ENCODE peak calls at places on chromosomes 3 and 15, in eight cellular contexts. One of them, this sample, is unnamed.

GRCh38 chr15:94924971-94925593 is 693.7 kb downstream of the MCTP2 start:
- DNase-seq in colonic mucosa: no peak
- DNase-seq in PC-3: no peak
- DNase-seq in progenitor cell of endocrine pancreas: no peak
- DNase-seq in glutamatergic neuron: no peak
- DNase-seq in cardiac muscle cell: no peak
- DNase-seq in kidney: no peak
- DNase-seq in lower leg skin: no peak
- DNase-seq in this sample: no peak

GRCh38 chr15:31275331-31276262 is 51.0 kb upstream of the KLF13 start:
- DNase-seq in lower leg skin: peak; percentile 54
- DNase-seq in glutamatergic neuron: no peak
- DNase-seq in progenitor cell of endocrine pancreas: no peak
- DNase-seq in colonic mucosa: no peak
- DNase-seq in kidney: peak; percentile 46
- DNase-seq in PC-3: no peak
- DNase-seq in cardiac muscle cell: no peak
- DNase-seq in this sample: no peak

GRCh38 chr3:140902791-140903190 is 38.8 kb upstream of the SLC25A36 start:
- DNase-seq in PC-3: no peak
- DNase-seq in colonic mucosa: no peak
- DNase-seq in progenitor cell of endocrine pancreas: no peak
- DNase-seq in lower leg skin: no peak
- DNase-seq in cardiac muscle cell: no peak
- DNase-seq in kidney: no peak
- DNase-seq in glutamatergic neuron: no peak
- DNase-seq in this sample: no peak

GRCh38 chr3:72938471-72939265 is 50.8 kb downstream of the GXYLT2 start:
- DNase-seq in PC-3: peak; percentile 66
- DNase-seq in cardiac muscle cell: peak; percentile 50
- DNase-seq in progenitor cell of endocrine pancreas: no peak
- DNase-seq in lower leg skin: peak; percentile 85
- DNase-seq in colonic mucosa: peak; percentile 44
- DNase-seq in glutamatergic neuron: no peak
- DNase-seq in kidney: no peak
- DNase-seq in this sample: peak; percentile 12

GRCh38 chr3:171388537-171388936 is 71.7 kb downstream of the TNIK start:
- DNase-seq in lower leg skin: no peak
- DNase-seq in progenitor cell of endocrine pancreas: no peak
- DNase-seq in PC-3: no peak
- DNase-seq in glutamatergic neuron: no peak
- DNase-seq in kidney: no peak
- DNase-seq in colonic mucosa: no peak
- DNase-seq in cardiac muscle cell: no peak
- DNase-seq in this sample: no peak

GRCh38 chr15:68734352-68734751 is 86.3 kb downstream of the ANP32A start:
- DNase-seq in lower leg skin: no peak
- DNase-seq in kidney: no peak
- DNase-seq in PC-3: no peak
- DNase-seq in progenitor cell of endocrine pancreas: no peak
- DNase-seq in glutamatergic neuron: no peak
- DNase-seq in cardiac muscle cell: no peak
- DNase-seq in colonic mucosa: no peak
- DNase-seq in this sample: no peak

GRCh38 chr3:94875149-94875548 is 812.3 kb downstream of the NSUN3 start:
- DNase-seq in lower leg skin: no peak
- DNase-seq in glutamatergic neuron: no peak
- DNase-seq in cardiac muscle cell: no peak
- DNase-seq in colonic mucosa: no peak
- DNase-seq in PC-3: no peak
- DNase-seq in kidney: no peak
- DNase-seq in progenitor cell of endocrine pancreas: no peak
- DNase-seq in this sample: no peak

GRCh38 chr15:77096541-77096940 is 25.6 kb upstream of the TSPAN3 start:
- DNase-seq in kidney: no peak
- DNase-seq in lower leg skin: no peak
- DNase-seq in colonic mucosa: no peak
- DNase-seq in cardiac muscle cell: no peak
- DNase-seq in progenitor cell of endocrine pancreas: no peak
- DNase-seq in glutamatergic neuron: no peak
- DNase-seq in PC-3: no peak
- DNase-seq in this sample: no peak

GRCh38 chr3:73074681-73075305 is 13.3 kb downstream of the EBLN2 start:
- DNase-seq in PC-3: no peak
- DNase-seq in colonic mucosa: no peak
- DNase-seq in progenitor cell of endocrine pancreas: no peak
- DNase-seq in lower leg skin: no peak
- DNase-seq in cardiac muscle cell: no peak
- DNase-seq in kidney: no peak
- DNase-seq in glutamatergic neuron: no peak
- DNase-seq in this sample: no peak

GRCh38 chr3:186626254-186626847 is 13.5 kb downstream of the AHSG start:
- DNase-seq in colonic mucosa: no peak
- DNase-seq in lower leg skin: no peak
- DNase-seq in cardiac muscle cell: no peak
- DNase-seq in PC-3: no peak
- DNase-seq in kidney: no peak
- DNase-seq in glutamatergic neuron: no peak
- DNase-seq in progenitor cell of endocrine pancreas: no peak
- DNase-seq in this sample: no peak

GRCh38 chr3:194333212-194333980 is 17.7 kb downstream of the CPN2 start:
- DNase-seq in PC-3: peak; percentile 95
- DNase-seq in lower leg skin: peak; percentile 97
- DNase-seq in colonic mucosa: peak; percentile 93
- DNase-seq in glutamatergic neuron: peak; percentile 95
- DNase-seq in kidney: peak; percentile 94
- DNase-seq in progenitor cell of endocrine pancreas: peak; percentile 94
- DNase-seq in cardiac muscle cell: peak; percentile 90
- DNase-seq in this sample: peak; percentile 98

GRCh38 chr15:75371901-75372688 is 3.7 kb upstream of the MAN2C1 start:
- DNase-seq in progenitor cell of endocrine pancreas: no peak
- DNase-seq in cardiac muscle cell: no peak
- DNase-seq in glutamatergic neuron: no peak
- DNase-seq in kidney: no peak
- DNase-seq in PC-3: no peak
- DNase-seq in colonic mucosa: no peak
- DNase-seq in lower leg skin: no peak
- DNase-seq in this sample: no peak

GRCh38 chr3:17432237-17432636 is 310.2 kb downstream of the TBC1D5 start:
- DNase-seq in kidney: no peak
- DNase-seq in lower leg skin: no peak
- DNase-seq in glutamatergic neuron: no peak
- DNase-seq in colonic mucosa: no peak
- DNase-seq in PC-3: peak; percentile 36
- DNase-seq in cardiac muscle cell: no peak
- DNase-seq in progenitor cell of endocrine pancreas: no peak
- DNase-seq in this sample: no peak

GRCh38 chr3:40130721-40131120 is 178.8 kb upstream of the EIF1B start:
- DNase-seq in cardiac muscle cell: no peak
- DNase-seq in lower leg skin: no peak
- DNase-seq in glutamatergic neuron: no peak
- DNase-seq in progenitor cell of endocrine pancreas: no peak
- DNase-seq in colonic mucosa: no peak
- DNase-seq in PC-3: no peak
- DNase-seq in kidney: no peak
- DNase-seq in this sample: no peak

DNA sequence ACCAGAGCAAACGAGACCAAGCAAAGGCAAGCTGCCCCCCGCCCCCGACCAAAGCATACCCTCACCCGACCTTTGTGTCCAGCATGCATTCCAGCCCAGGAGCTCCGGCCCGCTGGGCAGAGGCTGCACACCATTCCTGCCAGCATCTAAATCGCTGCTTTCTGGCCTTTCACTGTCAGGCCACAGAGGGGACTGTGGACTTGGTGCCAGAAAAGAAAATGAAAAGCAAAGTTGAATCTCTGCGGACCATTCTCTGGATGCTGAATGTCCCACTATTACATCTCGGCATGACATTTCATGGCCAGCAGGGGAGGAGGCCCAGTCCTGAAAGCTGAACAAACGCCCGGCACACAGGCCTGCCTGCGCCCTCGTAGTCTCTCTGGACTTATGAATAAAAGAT is 13.0 kb downstream of the IL17RD start:
- DNase-seq in lower leg skin: peak; percentile 70
- DNase-seq in kidney: no peak
- DNase-seq in cardiac muscle cell: peak; percentile 25
- DNase-seq in colonic mucosa: no peak
- DNase-seq in glutamatergic neuron: peak; percentile 47
- DNase-seq in progenitor cell of endocrine pancreas: no peak
- DNase-seq in PC-3: no peak
- DNase-seq in this sample: peak; percentile 55
- TF ChIP-seq CTCF in lower leg skin: no peak
- TF ChIP-seq CTCF in kidney: no peak
- TF ChIP-seq CTCF in cardiac muscle cell: peak; percentile 22
- TF ChIP-seq CTCF in colonic mucosa: no peak
- TF ChIP-seq CTCF in glutamatergic neuron: no peak
- TF ChIP-seq CTCF in progenitor cell of endocrine pancreas: peak; percentile 32
- TF ChIP-seq CTCF in PC-3: no peak
- TF ChIP-seq CTCF in this sample: no peak

GRCh38 chr3:71879089-71879488 is 94.1 kb upstream of the PROK2 start:
- DNase-seq in PC-3: no peak
- DNase-seq in colonic mucosa: no peak
- DNase-seq in lower leg skin: peak; percentile 15
- DNase-seq in progenitor cell of endocrine pancreas: no peak
- DNase-seq in kidney: no peak
- DNase-seq in cardiac muscle cell: no peak
- DNase-seq in glutamatergic neuron: no peak
- DNase-seq in this sample: no peak
- TF ChIP-seq CTCF in PC-3: peak; percentile 20
- TF ChIP-seq CTCF in colonic mucosa: no peak
- TF ChIP-seq CTCF in lower leg skin: no peak
- TF ChIP-seq CTCF in progenitor cell of endocrine pancreas: no peak
- TF ChIP-seq CTCF in kidney: no peak
- TF ChIP-seq CTCF in cardiac muscle cell: no peak
- TF ChIP-seq CTCF in glutamatergic neuron: no peak
- TF ChIP-seq CTCF in this sample: no peak

GRCh38 chr3:142213298-142213697 is 12.1 kb downstream of the GK5 start:
- DNase-seq in cardiac muscle cell: no peak
- DNase-seq in colonic mucosa: no peak
- DNase-seq in PC-3: no peak
- DNase-seq in progenitor cell of endocrine pancreas: no peak
- DNase-seq in glutamatergic neuron: no peak
- DNase-seq in lower leg skin: no peak
- DNase-seq in kidney: no peak
- DNase-seq in this sample: no peak

GRCh38 chr3:142210144-142210543 is 15.2 kb downstream of the GK5 start:
- DNase-seq in glutamatergic neuron: peak; percentile 64
- DNase-seq in colonic mucosa: no peak
- DNase-seq in progenitor cell of endocrine pancreas: no peak
- DNase-seq in cardiac muscle cell: no peak
- DNase-seq in kidney: no peak
- DNase-seq in lower leg skin: no peak
- DNase-seq in PC-3: no peak
- DNase-seq in this sample: no peak

GRCh38 chr3:142210608-142211007 is 14.8 kb downstream of the GK5 start:
- DNase-seq in kidney: no peak
- DNase-seq in lower leg skin: no peak
- DNase-seq in PC-3: no peak
- DNase-seq in colonic mucosa: no peak
- DNase-seq in cardiac muscle cell: no peak
- DNase-seq in glutamatergic neuron: no peak
- DNase-seq in progenitor cell of endocrine pancreas: no peak
- DNase-seq in this sample: no peak

GRCh38 chr3:142209655-142210054 is 15.7 kb downstream of the GK5 start:
- DNase-seq in progenitor cell of endocrine pancreas: no peak
- DNase-seq in colonic mucosa: peak; percentile 54
- DNase-seq in glutamatergic neuron: no peak
- DNase-seq in PC-3: peak; percentile 17
- DNase-seq in cardiac muscle cell: no peak
- DNase-seq in kidney: no peak
- DNase-seq in lower leg skin: no peak
- DNase-seq in this sample: no peak

DNA sequence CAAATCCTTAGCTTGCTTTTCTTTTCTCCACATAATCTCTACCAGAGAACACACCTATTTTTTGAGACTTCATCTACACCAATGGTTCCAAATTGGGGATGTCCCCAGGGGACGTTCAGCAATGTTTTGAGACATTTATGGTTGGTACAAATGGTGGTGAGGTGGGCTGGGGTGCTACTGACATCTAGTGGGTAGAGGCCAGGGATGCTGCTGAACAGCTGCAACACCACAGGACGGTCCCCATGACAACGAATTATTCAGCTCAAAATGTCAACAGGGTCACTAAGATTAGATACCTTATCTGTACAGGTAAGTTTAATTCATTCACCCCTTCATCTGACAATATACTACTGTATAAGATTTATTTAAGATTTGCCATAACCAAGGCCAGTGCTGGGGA is 14.4 kb downstream of the GK5 start:
- DNase-seq in colonic mucosa: no peak
- DNase-seq in glutamatergic neuron: peak; percentile 63
- DNase-seq in lower leg skin: no peak
- DNase-seq in cardiac muscle cell: peak; percentile 38
- DNase-seq in kidney: no peak
- DNase-seq in PC-3: no peak
- DNase-seq in progenitor cell of endocrine pancreas: no peak
- DNase-seq in this sample: no peak
- TF ChIP-seq CTCF in colonic mucosa: no peak
- TF ChIP-seq CTCF in glutamatergic neuron: no peak
- TF ChIP-seq CTCF in lower leg skin: no peak
- TF ChIP-seq CTCF in cardiac muscle cell: peak; percentile 32
- TF ChIP-seq CTCF in kidney: no peak
- TF ChIP-seq CTCF in PC-3: peak; percentile 34
- TF ChIP-seq CTCF in progenitor cell of endocrine pancreas: peak; percentile 50
- TF ChIP-seq CTCF in this sample: peak; percentile 43

DNA sequence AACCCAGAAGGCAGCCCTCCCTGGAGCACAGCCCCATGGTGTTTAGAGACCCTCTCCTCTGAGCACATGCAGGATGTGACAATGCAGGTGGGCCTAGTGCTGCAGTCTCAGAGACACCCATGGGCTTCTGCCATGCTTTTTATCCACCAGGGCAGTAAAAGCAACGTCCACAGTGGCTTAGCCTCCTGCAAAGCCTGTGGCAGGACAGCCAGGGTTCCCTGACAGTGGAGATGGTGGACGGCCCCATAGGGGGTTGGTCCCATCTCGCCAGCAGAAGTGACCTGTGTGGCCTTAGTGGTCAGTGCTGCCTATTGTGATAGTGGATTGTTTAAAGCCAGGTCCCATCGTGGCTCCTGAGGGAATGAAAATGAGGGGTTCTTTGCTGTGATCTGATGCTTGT is 46.6 kb downstream of the APBA2 start:
- DNase-seq in PC-3: no peak
- DNase-seq in progenitor cell of endocrine pancreas: no peak
- DNase-seq in kidney: peak; percentile 26
- DNase-seq in lower leg skin: no peak
- DNase-seq in cardiac muscle cell: no peak
- DNase-seq in glutamatergic neuron: no peak
- DNase-seq in colonic mucosa: no peak
- DNase-seq in this sample: no peak
- TF ChIP-seq CTCF in PC-3: no peak
- TF ChIP-seq CTCF in progenitor cell of endocrine pancreas: no peak
- TF ChIP-seq CTCF in kidney: no peak
- TF ChIP-seq CTCF in lower leg skin: no peak
- TF ChIP-seq CTCF in cardiac muscle cell: no peak
- TF ChIP-seq CTCF in glutamatergic neuron: no peak
- TF ChIP-seq CTCF in colonic mucosa: no peak
- TF ChIP-seq CTCF in this sample: no peak

GRCh38 chr3:172911142-172911541 is 160.6 kb downstream of the ECT2 start:
- DNase-seq in cardiac muscle cell: no peak
- DNase-seq in colonic mucosa: no peak
- DNase-seq in lower leg skin: no peak
- DNase-seq in progenitor cell of endocrine pancreas: no peak
- DNase-seq in PC-3: no peak
- DNase-seq in glutamatergic neuron: no peak
- DNase-seq in kidney: no peak
- DNase-seq in this sample: no peak
- TF ChIP-seq CTCF in cardiac muscle cell: no peak
- TF ChIP-seq CTCF in colonic mucosa: no peak
- TF ChIP-seq CTCF in lower leg skin: no peak
- TF ChIP-seq CTCF in progenitor cell of endocrine pancreas: no peak
- TF ChIP-seq CTCF in PC-3: no peak
- TF ChIP-seq CTCF in glutamatergic neuron: no peak
- TF ChIP-seq CTCF in kidney: no peak
- TF ChIP-seq CTCF in this sample: no peak

This sample was measured in neural crest cell.